ENCODE peak calls at places on chromosome 14, in nine cellular contexts. R is GM12865; F is astrocyte of the spinal cord; V is activated CD8-positive, alpha-beta T cell treated with anti-CD3 and anti-CD28 coated beads for 36 hours; H is glutamatergic neuron; S is kidney; K is HFFc6; C is cardiac muscle cell; N is epithelial cell of esophagus. G is an unnamed sample.

GRCh38 chr14:38867561-38868150 is 235.4 kb downstream of the SEC23A start:
- DNase-seq in R (peak), F (peak), V (peak), H (peak), S (no peak), K (peak), C (peak), N (peak), G (peak)

GRCh38 chr14:80095623-80096022 is 115.7 kb downstream of the DIO2 start:
- DNase-seq in R (no peak), F (peak), V (no peak), H (no peak), S (no peak), K (peak), C (no peak), N (peak), G (peak)

GRCh38 chr14:102629700-102630365 is 37.4 kb downstream of the RCOR1 start:
- DNase-seq in R (no peak), F (no peak), V (no peak), H (no peak), S (no peak), K (no peak), C (peak), N (no peak), G (no peak)

GRCh38 chr14:94132285-94132887 is 3.0 kb upstream of the IFI27L2 start:
- DNase-seq in R (peak), F (peak), V (peak), H (peak), S (no peak), K (peak), C (peak), N (peak), G (peak)

GRCh38 chr14:101478096-101478495 is 83.2 kb upstream of the DIO3 start:
- DNase-seq in R (no peak), F (no peak), V (no peak), H (no peak), S (no peak), K (no peak), C (no peak), N (no peak), G (no peak)

GRCh38 chr14:24232645-24233537 is at the start of gene GMPR2:
- DNase-seq in R (peak), F (no peak), V (peak), H (no peak), S (no peak), K (no peak), C (no peak), N (no peak), G (no peak)

GRCh38 chr14:60482743-60483142 is 3.1 kb downstream of the C14orf39 start:
- DNase-seq in R (no peak), F (peak), V (no peak), H (no peak), S (no peak), K (no peak), C (no peak), N (peak), G (peak)

GRCh38 chr14:75577090-75577489 is 1.3 kb upstream of the FLVCR2 start:
- DNase-seq in R (peak), F (no peak), V (peak), H (no peak), S (no peak), K (no peak), C (no peak), N (no peak), G (no peak)

GRCh38 chr14:21191809-21192446 is 36.1 kb upstream of the OR5AU1 start:
- DNase-seq in R (peak), F (no peak), V (peak), H (peak), S (peak), K (peak), C (peak), N (peak), G (peak)

GRCh38 chr14:96038558-96038919 is 623 bp upstream of the C14orf132 start:
- DNase-seq in R (peak), F (no peak), V (peak), H (no peak), S (no peak), K (no peak), C (no peak), N (no peak), G (no peak)

GRCh38 chr14:95069018-95069417 is 88.3 kb downstream of the DICER1 start:
- DNase-seq in R (no peak), F (no peak), V (no peak), H (no peak), S (no peak), K (no peak), C (no peak), N (no peak), G (no peak)

GRCh38 chr14:103527408-103528157 is 1.4 kb upstream of the TRMT61A start:
- DNase-seq in R (peak), F (no peak), V (peak), H (peak), S (peak), K (peak), C (no peak), N (peak), G (no peak)

GRCh38 chr14:22829661-22830328 is at the start of gene MRPL52:
- DNase-seq in R (peak), F (peak), V (peak), H (peak), S (peak), K (peak), C (peak), N (peak), G (peak)

GRCh38 chr14:37816743-37817295 is 221.4 kb downstream of the TTC6 start:
- DNase-seq in R (no peak), F (no peak), V (no peak), H (no peak), S (no peak), K (no peak), C (no peak), N (no peak), G (no peak)

GRCh38 chr14:100875126-100875525 is 28.4 kb downstream of the RTL1 start:
- DNase-seq in R (no peak), F (no peak), V (no peak), H (no peak), S (peak), K (no peak), C (no peak), N (no peak), G (no peak)

GRCh38 chr14:69135133-69135532 is 17.8 kb downstream of the DCAF5 start:
- DNase-seq in R (no peak), F (no peak), V (no peak), H (no peak), S (no peak), K (no peak), C (no peak), N (no peak), G (no peak)

GRCh38 chr14:90576581-90576980 is 179.8 kb downstream of the CALM1 start:
- DNase-seq in R (no peak), F (peak), V (no peak), H (no peak), S (no peak), K (no peak), C (peak), N (no peak), G (no peak)

GRCh38 chr14:95774265-95775160 is 60.6 kb upstream of the TCL1A start:
- DNase-seq in R (peak), F (peak), V (peak), H (peak), S (no peak), K (peak), C (peak), N (peak), G (peak)

GRCh38 chr14:99231850-99232401 is 40.1 kb downstream of the BCL11B start:
- DNase-seq in R (no peak), F (no peak), V (peak), H (peak), S (no peak), K (no peak), C (no peak), N (no peak), G (no peak)

GRCh38 chr14:96088911-96089310 is 49.7 kb downstream of the C14orf132 start:
- DNase-seq in R (no peak), F (no peak), V (no peak), H (peak), S (no peak), K (no peak), C (no peak), N (no peak), G (no peak)

GRCh38 chr14:64748521-64748920 is 44.3 kb downstream of the PLEKHG3 start:
- DNase-seq in R (no peak), F (no peak), V (no peak), H (no peak), S (no peak), K (no peak), C (no peak), N (no peak), G (no peak)

GRCh38 chr14:64747327-64747726 is 43.1 kb downstream of the PLEKHG3 start:
- DNase-seq in R (no peak), F (no peak), V (no peak), H (no peak), S (no peak), K (no peak), C (no peak), N (no peak), G (no peak)

GRCh38 chr14:64746298-64747250 is 42.4 kb downstream of the PLEKHG3 start:
- DNase-seq in R (no peak), F (peak), V (no peak), H (no peak), S (no peak), K (no peak), C (peak), N (no peak), G (no peak)

GRCh38 chr14:64743061-64743460 is 38.8 kb downstream of the PLEKHG3 start:
- DNase-seq in R (no peak), F (no peak), V (no peak), H (no peak), S (no peak), K (no peak), C (no peak), N (no peak), G (no peak)

DNA sequence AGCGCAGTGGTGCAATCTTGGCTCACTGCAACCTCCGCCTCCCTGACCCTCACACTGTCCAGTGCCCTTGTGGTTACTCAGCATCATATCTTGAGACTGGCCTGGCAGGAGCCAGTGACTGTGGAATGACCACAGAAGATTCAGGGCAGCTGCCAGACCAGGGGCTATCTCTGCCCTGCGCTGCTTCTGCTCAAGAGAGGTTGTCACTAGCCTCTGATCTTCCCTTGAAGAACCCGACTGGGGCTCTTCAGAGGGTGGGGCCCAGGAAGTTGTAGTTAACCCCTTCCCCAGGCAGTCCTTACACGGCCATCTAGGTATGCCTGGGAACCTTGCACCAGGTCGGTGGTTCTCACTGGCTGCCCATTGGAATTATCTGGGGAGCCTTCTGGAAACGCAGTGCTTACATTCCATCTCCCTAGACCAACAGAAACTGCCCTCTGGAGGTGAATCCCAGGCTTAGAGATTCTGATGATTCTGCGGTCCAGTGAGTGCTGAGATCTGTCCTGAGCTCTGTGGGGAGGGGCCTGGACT is 41.4 kb downstream of the PLEKHG3 start:
- DNase-seq in R (no peak), F (peak), V (no peak), H (no peak), S (no peak), K (peak), C (peak), N (no peak), G (no peak)
- TF ChIP-seq CTCF in R (no peak), F (peak), V (no peak), H (no peak), S (peak), K (no peak), C (peak), N (peak), G (no peak)

GRCh38 chr14:61753631-61754030 is 8.6 kb upstream of the SNAPC1 start:
- DNase-seq in R (peak), F (peak), V (peak), H (no peak), S (no peak), K (peak), C (peak), N (no peak), G (no peak)
- TF ChIP-seq CTCF in R (peak), F (no peak), V (no peak), H (no peak), S (no peak), K (peak), C (peak), N (peak), G (no peak)

GRCh38 chr14:64804754-64805260 is 74.9 kb downstream of the SPTB start:
- DNase-seq in R (no peak), F (no peak), V (no peak), H (no peak), S (no peak), K (no peak), C (no peak), N (no peak), G (no peak)

GRCh38 chr14:64800000-64800399 is 79.7 kb downstream of the SPTB start:
- DNase-seq in R (peak), F (peak), V (peak), H (no peak), S (peak), K (peak), C (peak), N (peak), G (peak)

GRCh38 chr14:64801046-64801445 is 78.7 kb downstream of the SPTB start:
- DNase-seq in R (no peak), F (no peak), V (no peak), H (no peak), S (peak), K (no peak), C (no peak), N (no peak), G (no peak)

GRCh38 chr14:64799555-64799954 is 80.2 kb downstream of the SPTB start:
- DNase-seq in R (no peak), F (no peak), V (no peak), H (no peak), S (peak), K (no peak), C (no peak), N (no peak), G (no peak)

GRCh38 chr14:64801800-64802199 is 77.9 kb downstream of the SPTB start:
- DNase-seq in R (peak), F (peak), V (peak), H (peak), S (no peak), K (peak), C (peak), N (peak), G (peak)
- TF ChIP-seq CTCF in R (peak), F (peak), V (no peak), H (peak), S (peak), K (peak), C (peak), N (no peak), G (peak)

GRCh38 chr14:50340945-50341344 is 28.8 kb downstream of the DMAC2L start:
- DNase-seq in R (peak), F (no peak), V (peak), H (peak), S (no peak), K (no peak), C (no peak), N (no peak), G (no peak)
- TF ChIP-seq CTCF in R (peak), F (peak), V (no peak), H (no peak), S (no peak), K (peak), C (no peak), N (no peak), G (no peak)